ENCODE peak calls at places on chromosomes 1 and 21, in five cellular contexts. One of them, this sample, is unnamed.

GRCh38 chr1:202578001-202578500 is 132.2 kb downstream of the SYT2 start:
- DNase-seq in cardiac muscle cell: no peak
- DNase-seq in heart right ventricle: no peak
- DNase-seq in AG10803: peak
- DNase-seq in lower leg skin: no peak
- DNase-seq in this sample: peak

GRCh38 chr1:230099435-230099834 is 32.4 kb downstream of the GALNT2 start:
- DNase-seq in cardiac muscle cell: no peak
- DNase-seq in lower leg skin: no peak
- DNase-seq in AG10803: no peak
- DNase-seq in heart right ventricle: no peak
- DNase-seq in this sample: no peak

GRCh38 chr1:89578940-89579684 is 53.8 kb upstream of the LRRC8C start:
- DNase-seq in AG10803: no peak
- DNase-seq in lower leg skin: no peak
- DNase-seq in cardiac muscle cell: no peak
- DNase-seq in heart right ventricle: no peak
- DNase-seq in this sample: no peak

GRCh38 chr1:30637183-30637969 is 86.0 kb downstream of the MATN1 start:
- DNase-seq in cardiac muscle cell: no peak
- DNase-seq in lower leg skin: no peak
- DNase-seq in heart right ventricle: no peak
- DNase-seq in AG10803: no peak
- DNase-seq in this sample: no peak

GRCh38 chr1:205584732-205585131 is 47.1 kb downstream of the ELK4 start:
- DNase-seq in AG10803: no peak
- DNase-seq in lower leg skin: peak
- DNase-seq in cardiac muscle cell: no peak
- DNase-seq in heart right ventricle: no peak
- DNase-seq in this sample: no peak

GRCh38 chr1:103942029-103942428 is 192.3 kb downstream of the AMY1C start:
- DNase-seq in cardiac muscle cell: no peak
- DNase-seq in heart right ventricle: no peak
- DNase-seq in AG10803: no peak
- DNase-seq in lower leg skin: no peak
- DNase-seq in this sample: no peak

GRCh38 chr1:43783671-43784205 is 76.4 kb downstream of the ST3GAL3 start:
- DNase-seq in AG10803: no peak
- DNase-seq in heart right ventricle: no peak
- DNase-seq in cardiac muscle cell: no peak
- DNase-seq in lower leg skin: no peak
- DNase-seq in this sample: peak

GRCh38 chr21:27190601-27191000 is 223.7 kb upstream of the ADAMTS5 start:
- DNase-seq in AG10803: peak
- DNase-seq in lower leg skin: no peak
- DNase-seq in cardiac muscle cell: peak
- DNase-seq in heart right ventricle: no peak
- DNase-seq in this sample: peak

GRCh38 chr1:212288614-212289013 is 3.4 kb downstream of the PPP2R5A start:
- DNase-seq in cardiac muscle cell: no peak
- DNase-seq in lower leg skin: no peak
- DNase-seq in AG10803: peak
- DNase-seq in heart right ventricle: no peak
- DNase-seq in this sample: peak

GRCh38 chr1:235093013-235093618 is 35.5 kb downstream of the TOMM20 start:
- DNase-seq in heart right ventricle: peak
- DNase-seq in AG10803: peak
- DNase-seq in cardiac muscle cell: peak
- DNase-seq in lower leg skin: peak
- DNase-seq in this sample: peak

GRCh38 chr1:226709942-226710341 is 29.1 kb downstream of the ITPKB start:
- DNase-seq in lower leg skin: no peak
- DNase-seq in AG10803: no peak
- DNase-seq in heart right ventricle: no peak
- DNase-seq in cardiac muscle cell: no peak
- DNase-seq in this sample: no peak

GRCh38 chr1:203287109-203287893 is 18.0 kb upstream of the BTG2 start:
- DNase-seq in cardiac muscle cell: peak
- DNase-seq in heart right ventricle: peak
- DNase-seq in lower leg skin: no peak
- DNase-seq in AG10803: no peak
- DNase-seq in this sample: no peak

GRCh38 chr1:155873860-155874259 is 14.5 kb downstream of the SYT11 start:
- DNase-seq in AG10803: peak
- DNase-seq in lower leg skin: no peak
- DNase-seq in cardiac muscle cell: no peak
- DNase-seq in heart right ventricle: no peak
- DNase-seq in this sample: peak

GRCh38 chr1:212465311-212465710 is 32.6 kb downstream of the NENF start:
- DNase-seq in cardiac muscle cell: no peak
- DNase-seq in AG10803: no peak
- DNase-seq in heart right ventricle: no peak
- DNase-seq in lower leg skin: no peak
- DNase-seq in this sample: no peak

GRCh38 chr1:9615316-9616063 is 26.8 kb downstream of the TMEM201 start:
- DNase-seq in cardiac muscle cell: peak
- DNase-seq in heart right ventricle: no peak
- DNase-seq in lower leg skin: no peak
- DNase-seq in AG10803: peak
- DNase-seq in this sample: peak

GRCh38 chr1:154974086-154974807 is at the start of gene CKS1B:
- DNase-seq in AG10803: peak
- DNase-seq in cardiac muscle cell: peak
- DNase-seq in heart right ventricle: peak
- DNase-seq in lower leg skin: peak
- DNase-seq in this sample: peak

GRCh38 chr1:58785424-58786058 is 1.7 kb upstream of the JUN start:
- DNase-seq in AG10803: peak
- DNase-seq in heart right ventricle: peak
- DNase-seq in lower leg skin: peak
- DNase-seq in cardiac muscle cell: peak
- DNase-seq in this sample: peak

GRCh38 chr1:174659823-174660222 is 212.1 kb downstream of the GPR52 start:
- DNase-seq in lower leg skin: no peak
- DNase-seq in heart right ventricle: peak
- DNase-seq in AG10803: peak
- DNase-seq in cardiac muscle cell: peak
- DNase-seq in this sample: peak

DNA sequence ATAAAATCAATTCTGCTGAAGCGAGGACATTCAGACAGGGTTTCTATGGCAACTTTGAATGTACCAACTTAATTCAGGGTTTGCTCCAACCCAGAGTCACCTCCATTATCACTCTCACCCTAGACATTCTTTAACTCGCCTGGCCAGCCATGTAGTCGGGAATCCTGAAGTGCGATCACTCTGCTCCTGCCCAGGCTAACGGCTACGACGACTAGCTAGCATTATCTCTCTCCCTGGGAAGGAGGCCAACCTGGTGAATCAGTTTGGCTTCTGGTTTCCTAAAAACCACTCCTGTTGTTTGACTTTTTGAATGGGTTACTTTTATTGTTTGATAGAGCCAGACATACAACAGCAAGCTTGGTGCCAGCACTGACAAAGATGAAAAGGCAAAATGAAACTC is 38.9 kb upstream of the ZBTB18 start:
- DNase-seq in lower leg skin: no peak
- DNase-seq in AG10803: peak
- DNase-seq in cardiac muscle cell: no peak
- DNase-seq in heart right ventricle: peak
- DNase-seq in this sample: peak
- H3K4me3 ChIP-seq in lower leg skin: no peak
- H3K4me3 ChIP-seq in AG10803: no peak
- H3K4me3 ChIP-seq in cardiac muscle cell: no peak
- H3K4me3 ChIP-seq in heart right ventricle: no peak
- H3K4me3 ChIP-seq in this sample: peak

DNA sequence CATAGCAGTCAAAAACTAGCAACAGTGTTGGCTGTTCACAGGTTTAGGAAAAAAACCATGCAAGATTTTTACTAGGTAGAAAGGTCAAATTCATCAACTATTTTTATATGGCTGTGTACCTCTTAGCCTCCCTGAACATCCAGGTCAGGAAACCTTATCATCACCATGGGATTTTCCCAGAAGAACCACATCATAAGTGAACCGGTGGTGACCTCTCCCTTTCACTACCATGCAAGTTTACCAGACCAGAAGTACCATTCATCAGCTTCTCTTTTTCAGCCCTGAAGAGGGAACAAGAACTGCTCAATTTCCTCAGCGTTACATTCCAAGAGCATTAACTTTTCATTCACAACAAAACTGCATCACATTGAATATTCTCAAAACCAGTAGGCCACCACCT is 5.9 kb downstream of the SSBP3 start:
- DNase-seq in heart right ventricle: no peak
- DNase-seq in cardiac muscle cell: no peak
- DNase-seq in AG10803: no peak
- DNase-seq in lower leg skin: no peak
- DNase-seq in this sample: no peak
- TF ChIP-seq CTCF in heart right ventricle: no peak
- TF ChIP-seq CTCF in cardiac muscle cell: no peak
- TF ChIP-seq CTCF in AG10803: no peak
- TF ChIP-seq CTCF in lower leg skin: no peak
- TF ChIP-seq CTCF in this sample: no peak

GRCh38 chr21:34020005-34020847 is 53.2 kb upstream of the MRPS6 start:
- DNase-seq in AG10803: peak
- DNase-seq in heart right ventricle: no peak
- DNase-seq in lower leg skin: no peak
- DNase-seq in cardiac muscle cell: no peak
- DNase-seq in this sample: no peak
- H3K4me3 ChIP-seq in AG10803: no peak
- H3K4me3 ChIP-seq in heart right ventricle: no peak
- H3K4me3 ChIP-seq in lower leg skin: no peak
- H3K4me3 ChIP-seq in cardiac muscle cell: no peak
- H3K4me3 ChIP-seq in this sample: no peak

GRCh38 chr1:187415065-187415464 is 586.3 kb downstream of the PLA2G4A start:
- DNase-seq in cardiac muscle cell: no peak
- DNase-seq in heart right ventricle: no peak
- DNase-seq in lower leg skin: no peak
- DNase-seq in AG10803: no peak
- DNase-seq in this sample: peak

GRCh38 chr1:187409341-187409740 is 580.6 kb downstream of the PLA2G4A start:
- DNase-seq in AG10803: peak
- DNase-seq in lower leg skin: no peak
- DNase-seq in cardiac muscle cell: no peak
- DNase-seq in heart right ventricle: no peak
- DNase-seq in this sample: peak

GRCh38 chr1:187417524-187417923 is 588.8 kb downstream of the PLA2G4A start:
- DNase-seq in lower leg skin: no peak
- DNase-seq in cardiac muscle cell: no peak
- DNase-seq in heart right ventricle: no peak
- DNase-seq in AG10803: no peak
- DNase-seq in this sample: no peak

GRCh38 chr1:187411118-187411517 is 582.4 kb downstream of the PLA2G4A start:
- DNase-seq in AG10803: no peak
- DNase-seq in lower leg skin: no peak
- DNase-seq in cardiac muscle cell: no peak
- DNase-seq in heart right ventricle: no peak
- DNase-seq in this sample: no peak

DNA sequence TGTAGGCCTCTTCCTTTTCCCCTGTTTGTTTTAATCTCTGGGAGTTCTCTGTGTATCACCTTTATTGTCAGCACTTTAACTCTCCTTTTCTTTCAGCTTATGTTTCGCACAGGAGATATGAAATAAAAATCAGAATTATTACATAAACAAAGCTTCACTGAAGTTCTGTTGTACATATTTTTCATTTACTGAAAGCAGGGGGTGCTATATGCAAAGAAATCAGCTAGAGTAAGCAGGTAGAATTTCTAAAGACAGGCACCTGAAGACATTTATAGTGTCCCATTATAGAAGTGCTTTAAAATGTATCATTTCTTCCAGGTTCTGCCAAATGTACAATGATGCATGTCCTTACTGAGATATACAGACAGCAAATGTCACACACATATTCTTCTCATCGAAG is 585.0 kb downstream of the PLA2G4A start:
- DNase-seq in heart right ventricle: no peak
- DNase-seq in lower leg skin: no peak
- DNase-seq in AG10803: no peak
- DNase-seq in cardiac muscle cell: no peak
- DNase-seq in this sample: peak
- TF ChIP-seq CTCF in heart right ventricle: no peak
- TF ChIP-seq CTCF in lower leg skin: no peak
- TF ChIP-seq CTCF in AG10803: no peak
- TF ChIP-seq CTCF in cardiac muscle cell: peak
- TF ChIP-seq CTCF in this sample: peak